ENCODE peak calls at places on chromosomes 5 and 9, in five cellular contexts. One of them, this sample, is unnamed.

GRCh38 chr5:54889826-54890225 is 95.6 kb downstream of the ESM1 start:
- DNase-seq in HFFc6: peak
- DNase-seq in gastrocnemius medialis: no peak
- DNase-seq in RWPE1: peak
- DNase-seq in epithelial cell of esophagus: peak
- DNase-seq in this sample: no peak

GRCh38 chr9:124202447-124202971 is 55.2 kb upstream of the NEK6 start:
- DNase-seq in epithelial cell of esophagus: no peak
- DNase-seq in RWPE1: no peak
- DNase-seq in gastrocnemius medialis: peak
- DNase-seq in HFFc6: no peak
- DNase-seq in this sample: peak

GRCh38 chr5:133480866-133481265 is 131.5 kb downstream of the FSTL4 start:
- DNase-seq in gastrocnemius medialis: no peak
- DNase-seq in epithelial cell of esophagus: no peak
- DNase-seq in RWPE1: no peak
- DNase-seq in HFFc6: no peak
- DNase-seq in this sample: no peak

GRCh38 chr5:194102-194501 is 2.8 kb downstream of the LRRC14B start:
- DNase-seq in epithelial cell of esophagus: no peak
- DNase-seq in gastrocnemius medialis: peak
- DNase-seq in RWPE1: no peak
- DNase-seq in HFFc6: no peak
- DNase-seq in this sample: no peak

GRCh38 chr9:130390986-130391385 is 53.8 kb upstream of the ASS1 start:
- DNase-seq in RWPE1: no peak
- DNase-seq in gastrocnemius medialis: no peak
- DNase-seq in epithelial cell of esophagus: no peak
- DNase-seq in HFFc6: no peak
- DNase-seq in this sample: no peak

GRCh38 chr5:125034331-125034730 is 287.9 kb upstream of the ZNF608 start:
- DNase-seq in HFFc6: no peak
- DNase-seq in epithelial cell of esophagus: no peak
- DNase-seq in gastrocnemius medialis: no peak
- DNase-seq in RWPE1: no peak
- DNase-seq in this sample: no peak

GRCh38 chr9:69131682-69132081 is 42.4 kb upstream of the TJP2 start:
- DNase-seq in gastrocnemius medialis: peak
- DNase-seq in RWPE1: peak
- DNase-seq in epithelial cell of esophagus: peak
- DNase-seq in HFFc6: peak
- DNase-seq in this sample: no peak

GRCh38 chr9:17219261-17219660 is 84.4 kb downstream of the CNTLN start:
- DNase-seq in epithelial cell of esophagus: peak
- DNase-seq in gastrocnemius medialis: no peak
- DNase-seq in RWPE1: no peak
- DNase-seq in HFFc6: no peak
- DNase-seq in this sample: no peak

GRCh38 chr9:122572456-122572855 is 10.7 kb downstream of the OR1L8 start:
- DNase-seq in RWPE1: no peak
- DNase-seq in epithelial cell of esophagus: no peak
- DNase-seq in gastrocnemius medialis: no peak
- DNase-seq in HFFc6: no peak
- DNase-seq in this sample: no peak

GRCh38 chr5:5320062-5320805 is 102.2 kb upstream of the ICE1 start:
- DNase-seq in gastrocnemius medialis: no peak
- DNase-seq in RWPE1: no peak
- DNase-seq in epithelial cell of esophagus: no peak
- DNase-seq in HFFc6: no peak
- DNase-seq in this sample: no peak

GRCh38 chr9:36793277-36793676 is 220.6 kb downstream of the MELK start:
- DNase-seq in gastrocnemius medialis: no peak
- DNase-seq in epithelial cell of esophagus: no peak
- DNase-seq in RWPE1: no peak
- DNase-seq in HFFc6: no peak
- DNase-seq in this sample: no peak

GRCh38 chr5:65037845-65038815 is 269.4 kb downstream of the CWC27 start:
- DNase-seq in HFFc6: no peak
- DNase-seq in epithelial cell of esophagus: peak
- DNase-seq in RWPE1: no peak
- DNase-seq in gastrocnemius medialis: no peak
- DNase-seq in this sample: no peak

GRCh38 chr9:128619779-128620178 is 36.9 kb downstream of the DYNC2I2 start:
- DNase-seq in gastrocnemius medialis: no peak
- DNase-seq in RWPE1: no peak
- DNase-seq in epithelial cell of esophagus: no peak
- DNase-seq in HFFc6: no peak
- DNase-seq in this sample: no peak

GRCh38 chr5:124806026-124806856 is 59.8 kb upstream of the ZNF608 start:
- DNase-seq in RWPE1: peak
- DNase-seq in epithelial cell of esophagus: peak
- DNase-seq in gastrocnemius medialis: peak
- DNase-seq in HFFc6: no peak
- DNase-seq in this sample: no peak

GRCh38 chr5:176823869-176824412 is 13.6 kb downstream of the UNC5A start:
- DNase-seq in RWPE1: peak
- DNase-seq in gastrocnemius medialis: no peak
- DNase-seq in epithelial cell of esophagus: no peak
- DNase-seq in HFFc6: no peak
- DNase-seq in this sample: no peak

GRCh38 chr9:101399641-101399965 is 952 bp downstream of the ZNF189 start:
- DNase-seq in gastrocnemius medialis: no peak
- DNase-seq in HFFc6: no peak
- DNase-seq in epithelial cell of esophagus: no peak
- DNase-seq in RWPE1: no peak
- DNase-seq in this sample: no peak

GRCh38 chr9:109314011-109314531 is 6.8 kb downstream of the EPB41L4B start:
- DNase-seq in HFFc6: no peak
- DNase-seq in gastrocnemius medialis: no peak
- DNase-seq in RWPE1: no peak
- DNase-seq in epithelial cell of esophagus: no peak
- DNase-seq in this sample: no peak

GRCh38 chr9:9437641-9438040 is 1175.2 kb downstream of the PTPRD start:
- DNase-seq in HFFc6: no peak
- DNase-seq in gastrocnemius medialis: no peak
- DNase-seq in RWPE1: no peak
- DNase-seq in epithelial cell of esophagus: no peak
- DNase-seq in this sample: no peak

GRCh38 chr5:131303537-131303936 is 39.7 kb downstream of the CDC42SE2 start:
- DNase-seq in HFFc6: peak
- DNase-seq in RWPE1: peak
- DNase-seq in epithelial cell of esophagus: peak
- DNase-seq in gastrocnemius medialis: no peak
- DNase-seq in this sample: no peak

GRCh38 chr5:126777257-126777973 is 479 bp downstream of the LMNB1 start:
- DNase-seq in epithelial cell of esophagus: peak
- DNase-seq in gastrocnemius medialis: peak
- DNase-seq in HFFc6: peak
- DNase-seq in RWPE1: peak
- DNase-seq in this sample: no peak

GRCh38 chr9:136251264-136252115 is 5.9 kb upstream of the QSOX2 start:
- DNase-seq in HFFc6: no peak
- DNase-seq in gastrocnemius medialis: no peak
- DNase-seq in RWPE1: no peak
- DNase-seq in epithelial cell of esophagus: no peak
- DNase-seq in this sample: no peak

GRCh38 chr9:7289773-7290172 is 509.8 kb downstream of the DMAC1 start:
- DNase-seq in HFFc6: no peak
- DNase-seq in RWPE1: no peak
- DNase-seq in epithelial cell of esophagus: no peak
- DNase-seq in gastrocnemius medialis: no peak
- DNase-seq in this sample: no peak

GRCh38 chr9:131739192-131739961 is 499 bp downstream of the RAPGEF1 start:
- DNase-seq in epithelial cell of esophagus: no peak
- DNase-seq in HFFc6: no peak
- DNase-seq in RWPE1: peak
- DNase-seq in gastrocnemius medialis: no peak
- DNase-seq in this sample: peak

GRCh38 chr9:83598487-83598886 is 24.5 kb upstream of the IDNK start:
- DNase-seq in epithelial cell of esophagus: peak
- DNase-seq in gastrocnemius medialis: no peak
- DNase-seq in RWPE1: no peak
- DNase-seq in HFFc6: no peak
- DNase-seq in this sample: no peak

GRCh38 chr9:130839237-130840111 is 4.4 kb downstream of the ABL1 start:
- DNase-seq in RWPE1: no peak
- DNase-seq in HFFc6: no peak
- DNase-seq in epithelial cell of esophagus: no peak
- DNase-seq in gastrocnemius medialis: no peak
- DNase-seq in this sample: no peak

GRCh38 chr9:110179734-110180133 is 28.2 kb downstream of the C9orf152 start:
- DNase-seq in gastrocnemius medialis: no peak
- DNase-seq in epithelial cell of esophagus: peak
- DNase-seq in HFFc6: peak
- DNase-seq in RWPE1: peak
- DNase-seq in this sample: no peak

GRCh38 chr5:157024213-157024959 is 34.5 kb downstream of the HAVCR1 start:
- DNase-seq in gastrocnemius medialis: no peak
- DNase-seq in RWPE1: no peak
- DNase-seq in HFFc6: no peak
- DNase-seq in epithelial cell of esophagus: no peak
- DNase-seq in this sample: no peak

GRCh38 chr5:58598440-58598839 is 15.6 kb downstream of the RAB3C start:
- DNase-seq in RWPE1: no peak
- DNase-seq in epithelial cell of esophagus: no peak
- DNase-seq in gastrocnemius medialis: no peak
- DNase-seq in HFFc6: no peak
- DNase-seq in this sample: no peak

GRCh38 chr9:14813336-14814020 is 90.9 kb upstream of the CER1 start:
- DNase-seq in HFFc6: no peak
- DNase-seq in epithelial cell of esophagus: no peak
- DNase-seq in gastrocnemius medialis: no peak
- DNase-seq in RWPE1: no peak
- DNase-seq in this sample: no peak

GRCh38 chr5:61731267-61731945 is 399.3 kb downstream of the ZSWIM6 start:
- DNase-seq in gastrocnemius medialis: no peak
- DNase-seq in HFFc6: no peak
- DNase-seq in epithelial cell of esophagus: no peak
- DNase-seq in RWPE1: no peak
- DNase-seq in this sample: no peak

GRCh38 chr9:32708480-32709150 is 73.1 kb upstream of the TAF1L start:
- DNase-seq in epithelial cell of esophagus: no peak
- DNase-seq in RWPE1: no peak
- DNase-seq in gastrocnemius medialis: no peak
- DNase-seq in HFFc6: no peak
- DNase-seq in this sample: no peak

GRCh38 chr9:100011062-100011681 is 87.6 kb downstream of the ERP44 start:
- DNase-seq in gastrocnemius medialis: no peak
- DNase-seq in HFFc6: peak
- DNase-seq in epithelial cell of esophagus: peak
- DNase-seq in RWPE1: peak
- DNase-seq in this sample: peak

GRCh38 chr5:171418982-171419662 is at the start of gene FGF18:
- DNase-seq in epithelial cell of esophagus: peak
- DNase-seq in RWPE1: peak
- DNase-seq in gastrocnemius medialis: no peak
- DNase-seq in HFFc6: peak
- DNase-seq in this sample: peak
- TF ChIP-seq CTCF in epithelial cell of esophagus: no peak
- TF ChIP-seq CTCF in RWPE1: peak
- TF ChIP-seq CTCF in gastrocnemius medialis: no peak
- TF ChIP-seq CTCF in HFFc6: peak
- TF ChIP-seq CTCF in this sample: no peak

GRCh38 chr5:96180684-96181083 is 219.0 kb upstream of the ELL2 start:
- DNase-seq in epithelial cell of esophagus: no peak
- DNase-seq in HFFc6: no peak
- DNase-seq in RWPE1: no peak
- DNase-seq in gastrocnemius medialis: no peak
- DNase-seq in this sample: no peak

GRCh38 chr5:96172436-96172835 is 210.8 kb upstream of the ELL2 start:
- DNase-seq in gastrocnemius medialis: no peak
- DNase-seq in HFFc6: peak
- DNase-seq in RWPE1: no peak
- DNase-seq in epithelial cell of esophagus: no peak
- DNase-seq in this sample: no peak

GRCh38 chr5:96176022-96176421 is 214.4 kb upstream of the ELL2 start:
- DNase-seq in epithelial cell of esophagus: no peak
- DNase-seq in RWPE1: no peak
- DNase-seq in HFFc6: no peak
- DNase-seq in gastrocnemius medialis: no peak
- DNase-seq in this sample: no peak

GRCh38 chr5:96177303-96177869 is 215.7 kb upstream of the ELL2 start:
- DNase-seq in gastrocnemius medialis: no peak
- DNase-seq in epithelial cell of esophagus: peak
- DNase-seq in RWPE1: peak
- DNase-seq in HFFc6: peak
- DNase-seq in this sample: peak

GRCh38 chr5:96175090-96175489 is 213.4 kb upstream of the ELL2 start:
- DNase-seq in HFFc6: no peak
- DNase-seq in RWPE1: peak
- DNase-seq in epithelial cell of esophagus: peak
- DNase-seq in gastrocnemius medialis: no peak
- DNase-seq in this sample: no peak
- TF ChIP-seq CTCF in HFFc6: peak
- TF ChIP-seq CTCF in RWPE1: peak
- TF ChIP-seq CTCF in epithelial cell of esophagus: peak
- TF ChIP-seq CTCF in gastrocnemius medialis: no peak
- TF ChIP-seq CTCF in this sample: peak

GRCh38 chr5:163106098-163106497 is 331.3 kb upstream of the CCNG1 start:
- DNase-seq in RWPE1: no peak
- DNase-seq in gastrocnemius medialis: no peak
- DNase-seq in epithelial cell of esophagus: peak
- DNase-seq in HFFc6: no peak
- DNase-seq in this sample: no peak

GRCh38 chr5:163108351-163108750 is 329.0 kb upstream of the CCNG1 start:
- DNase-seq in RWPE1: no peak
- DNase-seq in gastrocnemius medialis: no peak
- DNase-seq in epithelial cell of esophagus: no peak
- DNase-seq in HFFc6: no peak
- DNase-seq in this sample: no peak

GRCh38 chr5:163105456-163105855 is 331.9 kb upstream of the CCNG1 start:
- DNase-seq in epithelial cell of esophagus: peak
- DNase-seq in gastrocnemius medialis: no peak
- DNase-seq in HFFc6: no peak
- DNase-seq in RWPE1: peak
- DNase-seq in this sample: no peak

DNA sequence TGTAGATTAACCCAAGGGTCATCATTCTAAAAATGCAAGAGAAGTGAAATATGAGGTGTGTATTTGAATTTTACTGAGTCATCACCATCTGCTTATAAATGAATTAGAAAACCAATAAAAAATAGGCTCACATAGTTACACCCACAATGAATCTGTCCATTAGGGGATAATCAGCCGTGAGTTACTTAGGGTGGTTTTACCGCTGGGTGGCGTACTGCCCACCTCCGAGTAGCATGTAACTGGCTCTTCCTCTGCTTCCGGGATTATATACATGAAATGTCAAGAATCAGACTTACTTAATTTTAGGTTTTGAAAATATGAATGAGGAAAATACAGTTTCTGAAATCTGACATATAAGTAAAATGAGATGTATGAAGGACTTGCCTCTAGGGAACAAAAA is 332.9 kb upstream of the CCNG1 start:
- DNase-seq in HFFc6: no peak
- DNase-seq in RWPE1: no peak
- DNase-seq in gastrocnemius medialis: no peak
- DNase-seq in epithelial cell of esophagus: no peak
- DNase-seq in this sample: no peak
- TF ChIP-seq CTCF in HFFc6: no peak
- TF ChIP-seq CTCF in RWPE1: no peak
- TF ChIP-seq CTCF in gastrocnemius medialis: no peak
- TF ChIP-seq CTCF in epithelial cell of esophagus: no peak
- TF ChIP-seq CTCF in this sample: peak

GRCh38 chr5:78162253-78162862 is 132.1 kb downstream of the AP3B1 start:
- DNase-seq in HFFc6: peak
- DNase-seq in epithelial cell of esophagus: peak
- DNase-seq in gastrocnemius medialis: no peak
- DNase-seq in RWPE1: peak
- DNase-seq in this sample: peak
- TF ChIP-seq CTCF in HFFc6: peak
- TF ChIP-seq CTCF in epithelial cell of esophagus: peak
- TF ChIP-seq CTCF in gastrocnemius medialis: no peak
- TF ChIP-seq CTCF in RWPE1: peak
- TF ChIP-seq CTCF in this sample: peak